ENCODE peak calls at places on chromosomes 13 and 19, in six cellular contexts. One of them, this sample, is unnamed.
A peak's percentile ranks its signal among the peaks of the same experiment; 100 is the strongest.

GRCh38 chr13:114128624-114129522 is 3.5 kb downstream of the RASA3 start:
- DNase-seq in K562: peak; percentile 71
- DNase-seq in GM12878: peak; percentile 81
- DNase-seq in HepG2: no peak
- DNase-seq in H1: no peak
- DNase-seq in GM12892: peak; percentile 92
- DNase-seq in this sample: peak; percentile 93

GRCh38 chr13:74730556-74731331 is 596.5 kb upstream of the KLF12 start:
- DNase-seq in H1: no peak
- DNase-seq in K562: no peak
- DNase-seq in GM12878: no peak
- DNase-seq in GM12892: no peak
- DNase-seq in HepG2: no peak
- DNase-seq in this sample: no peak

GRCh38 chr13:78993792-78994191 is 334.8 kb upstream of the OBI1 start:
- DNase-seq in HepG2: no peak
- DNase-seq in GM12878: peak; percentile 21
- DNase-seq in H1: no peak
- DNase-seq in GM12892: no peak
- DNase-seq in K562: no peak
- DNase-seq in this sample: no peak

GRCh38 chr13:109998808-109999528 is 212.6 kb upstream of the IRS2 start:
- DNase-seq in H1: no peak
- DNase-seq in K562: no peak
- DNase-seq in GM12878: no peak
- DNase-seq in GM12892: no peak
- DNase-seq in HepG2: no peak
- DNase-seq in this sample: no peak

GRCh38 chr13:98548230-98548629 is 28.7 kb downstream of the STK24 start:
- DNase-seq in K562: no peak
- DNase-seq in GM12892: no peak
- DNase-seq in GM12878: no peak
- DNase-seq in HepG2: no peak
- DNase-seq in H1: no peak
- DNase-seq in this sample: no peak

GRCh38 chr13:103639326-103639725 is 573.1 kb upstream of the SLC10A2 start:
- DNase-seq in GM12892: no peak
- DNase-seq in H1: no peak
- DNase-seq in GM12878: no peak
- DNase-seq in HepG2: no peak
- DNase-seq in K562: no peak
- DNase-seq in this sample: no peak

GRCh38 chr13:60448907-60449510 is 52.0 kb downstream of the TDRD3 start:
- DNase-seq in GM12878: no peak
- DNase-seq in K562: peak; percentile 32
- DNase-seq in GM12892: no peak
- DNase-seq in HepG2: peak; percentile 31
- DNase-seq in H1: no peak
- DNase-seq in this sample: no peak

GRCh38 chr13:61029064-61029463 is 386.6 kb downstream of the PCDH20 start:
- DNase-seq in K562: no peak
- DNase-seq in GM12878: no peak
- DNase-seq in GM12892: no peak
- DNase-seq in HepG2: no peak
- DNase-seq in H1: no peak
- DNase-seq in this sample: no peak

GRCh38 chr19:16418597-16418962 is 53.2 kb downstream of the EPS15L1 start:
- DNase-seq in GM12878: no peak
- DNase-seq in K562: no peak
- DNase-seq in HepG2: no peak
- DNase-seq in GM12892: no peak
- DNase-seq in H1: no peak
- DNase-seq in this sample: no peak

GRCh38 chr13:77544365-77544764 is 8.9 kb downstream of the SCEL start:
- DNase-seq in GM12892: no peak
- DNase-seq in HepG2: no peak
- DNase-seq in H1: no peak
- DNase-seq in K562: no peak
- DNase-seq in GM12878: no peak
- DNase-seq in this sample: no peak

GRCh38 chr13:58018865-58019264 is 387.3 kb downstream of the PCDH17 start:
- DNase-seq in H1: no peak
- DNase-seq in GM12892: no peak
- DNase-seq in K562: no peak
- DNase-seq in HepG2: no peak
- DNase-seq in GM12878: no peak
- DNase-seq in this sample: no peak

GRCh38 chr13:72295173-72295572 is 428.2 kb upstream of the DACH1 start:
- DNase-seq in GM12878: no peak
- DNase-seq in HepG2: no peak
- DNase-seq in H1: no peak
- DNase-seq in K562: no peak
- DNase-seq in GM12892: no peak
- DNase-seq in this sample: no peak

DNA sequence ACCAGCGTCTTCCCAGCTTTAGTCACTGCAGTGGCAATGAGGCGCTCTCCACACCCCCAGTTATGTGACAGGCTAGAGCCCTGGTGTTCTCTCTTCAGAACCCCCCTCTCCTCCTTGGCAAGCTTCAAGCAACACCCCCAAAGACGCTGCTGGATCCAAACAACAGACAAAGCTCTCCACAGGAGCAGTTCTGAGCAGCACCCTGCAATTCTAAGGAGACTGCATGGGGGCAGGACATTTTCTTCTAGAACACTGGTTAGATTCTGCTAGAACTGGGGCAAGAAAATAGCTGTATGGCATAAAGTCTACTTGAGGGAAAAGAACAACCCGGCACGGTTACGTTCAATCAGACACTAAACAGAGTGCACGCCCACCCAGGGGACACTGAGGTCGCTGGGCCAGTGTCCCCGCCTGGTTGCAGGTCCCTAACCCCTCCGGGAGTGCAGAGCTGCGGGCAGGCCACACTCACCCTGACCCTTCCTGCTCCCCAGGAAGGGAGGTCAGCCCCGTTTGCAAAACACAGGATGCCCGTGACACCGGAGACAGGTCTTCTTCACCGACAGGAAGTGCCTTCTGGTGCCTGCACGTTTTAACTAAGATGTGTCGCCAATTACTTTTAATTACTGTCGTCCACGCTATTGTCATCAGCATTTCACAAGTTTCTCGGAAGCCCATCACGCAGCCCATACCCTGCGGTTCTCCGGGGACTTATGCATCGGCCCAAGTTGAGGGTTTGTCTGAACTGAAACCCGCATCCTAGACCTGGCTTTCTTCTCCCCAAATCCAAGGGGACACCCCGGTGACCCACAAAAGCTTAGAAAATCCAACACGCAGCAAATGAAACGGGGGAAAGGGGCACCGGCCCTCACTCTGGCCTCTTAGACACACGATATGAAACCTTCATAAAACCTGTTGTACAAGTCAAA is 943 bp downstream of the GJB6 start:
- DNase-seq in GM12892: no peak
- DNase-seq in K562: no peak
- DNase-seq in GM12878: no peak
- DNase-seq in HepG2: no peak
- DNase-seq in H1: peak; percentile 54
- DNase-seq in this sample: peak; percentile 26
- TF ChIP-seq TAF1 in GM12892: no peak
- TF ChIP-seq TAF1 in K562: no peak
- TF ChIP-seq TAF1 in GM12878: no peak
- TF ChIP-seq TAF1 in HepG2: no peak
- TF ChIP-seq TAF1 in H1: no peak
- TF ChIP-seq TAF1 in this sample: no peak

DNA sequence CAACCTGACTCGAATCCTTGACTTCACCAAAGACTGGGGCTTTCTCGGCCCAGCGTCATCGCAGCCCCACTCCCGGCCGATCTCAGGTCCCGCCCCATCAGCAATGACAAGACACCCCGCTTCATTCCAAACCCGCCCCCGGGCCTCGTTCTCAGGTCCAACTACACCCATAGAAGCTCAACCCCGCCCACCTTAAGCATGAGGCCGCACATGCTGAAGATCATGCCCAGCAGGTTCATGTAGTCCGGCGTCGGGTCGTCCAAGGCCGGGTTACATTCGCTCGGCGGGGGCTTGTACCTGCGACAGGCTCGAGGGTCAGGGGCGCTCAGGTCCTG is 2.3 kb downstream of the WDR83 start:
- DNase-seq in HepG2: peak; percentile 40
- DNase-seq in K562: peak; percentile 80
- DNase-seq in GM12892: no peak
- DNase-seq in GM12878: no peak
- DNase-seq in H1: peak; percentile 70
- DNase-seq in this sample: no peak
- TF ChIP-seq POLR2A in HepG2: no peak
- TF ChIP-seq POLR2A in K562: no peak
- TF ChIP-seq POLR2A in GM12892: no peak
- TF ChIP-seq POLR2A in GM12878: no peak
- TF ChIP-seq POLR2A in H1: no peak
- TF ChIP-seq POLR2A in this sample: no peak

GRCh38 chr19:3365093-3365446 is 1.3 kb upstream of the NFIC start:
- DNase-seq in HepG2: no peak
- DNase-seq in GM12892: no peak
- DNase-seq in GM12878: no peak
- DNase-seq in H1: no peak
- DNase-seq in K562: no peak
- DNase-seq in this sample: no peak

GRCh38 chr19:3364501-3364858 is 1.9 kb upstream of the NFIC start:
- DNase-seq in H1: no peak
- DNase-seq in K562: no peak
- DNase-seq in GM12878: no peak
- DNase-seq in GM12892: no peak
- DNase-seq in HepG2: no peak
- DNase-seq in this sample: no peak

GRCh38 chr19:3366104-3366760 is at the start of gene NFIC:
- DNase-seq in GM12892: peak; percentile 64
- DNase-seq in GM12878: no peak
- DNase-seq in H1: no peak
- DNase-seq in K562: peak; percentile 80
- DNase-seq in HepG2: no peak
- DNase-seq in this sample: no peak

GRCh38 chr19:3366761-3367571 is 583 bp downstream of the NFIC start:
- DNase-seq in HepG2: no peak
- DNase-seq in GM12892: peak; percentile 57
- DNase-seq in H1: peak; percentile 77
- DNase-seq in K562: peak; percentile 76
- DNase-seq in GM12878: no peak
- DNase-seq in this sample: no peak

GRCh38 chr19:3365447-3366103 is 808 bp upstream of the NFIC start:
- DNase-seq in GM12878: no peak
- DNase-seq in GM12892: no peak
- DNase-seq in H1: no peak
- DNase-seq in HepG2: no peak
- DNase-seq in K562: no peak
- DNase-seq in this sample: no peak
- TF ChIP-seq TAF1 in GM12878: no peak
- TF ChIP-seq TAF1 in GM12892: no peak
- TF ChIP-seq TAF1 in H1: no peak
- TF ChIP-seq TAF1 in HepG2: no peak
- TF ChIP-seq TAF1 in K562: peak; percentile 6
- TF ChIP-seq TAF1 in this sample: no peak

GRCh38 chr13:112588490-112589297 is 741 bp upstream of the TUBGCP3 start:
- DNase-seq in HepG2: no peak
- DNase-seq in GM12878: no peak
- DNase-seq in H1: no peak
- DNase-seq in GM12892: no peak
- DNase-seq in K562: no peak
- DNase-seq in this sample: no peak
- TF ChIP-seq POLR2A in HepG2: no peak
- TF ChIP-seq POLR2A in GM12878: no peak
- TF ChIP-seq POLR2A in H1: no peak
- TF ChIP-seq POLR2A in GM12892: no peak
- TF ChIP-seq POLR2A in K562: no peak
- TF ChIP-seq POLR2A in this sample: no peak

DNA sequence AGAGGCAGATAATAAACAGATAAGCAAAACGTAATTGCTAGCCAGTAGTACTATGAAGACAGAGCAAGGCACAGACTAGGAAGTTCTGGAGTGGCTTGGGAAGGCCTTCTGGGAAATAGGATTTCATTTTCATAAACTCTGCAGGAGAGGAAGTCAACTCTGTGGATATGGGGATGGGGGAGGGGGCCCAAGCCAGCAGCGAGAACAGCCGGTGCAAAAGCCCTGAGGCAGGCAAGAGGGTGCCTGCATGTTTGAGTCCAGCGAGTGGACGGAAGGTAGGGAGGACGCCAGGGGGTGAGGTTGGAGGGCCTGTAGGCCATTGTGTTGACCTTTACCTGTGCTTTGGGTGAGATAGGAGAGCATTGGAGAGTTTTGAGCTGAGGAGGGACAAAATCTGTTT is 9.0 kb upstream of the ASF1B start:
- DNase-seq in H1: no peak
- DNase-seq in K562: no peak
- DNase-seq in GM12892: no peak
- DNase-seq in GM12878: no peak
- DNase-seq in HepG2: no peak
- DNase-seq in this sample: no peak
- TF ChIP-seq TAF1 in H1: no peak
- TF ChIP-seq TAF1 in K562: no peak
- TF ChIP-seq TAF1 in GM12892: no peak
- TF ChIP-seq TAF1 in GM12878: no peak
- TF ChIP-seq TAF1 in HepG2: no peak
- TF ChIP-seq TAF1 in this sample: no peak

This sample was measured in GM12891.